ENCODE peak calls at places on chromosomes 11 and 22, in four cellular contexts. One of them, this sample, is unnamed.

GRCh38 chr22:50190182-50190951 is 4.7 kb downstream of the TRABD start:
- DNase-seq in H1: peak
- DNase-seq in K562: peak
- DNase-seq in HepG2: no peak
- DNase-seq in this sample: peak

GRCh38 chr22:23753371-23753770 is 854 bp downstream of the VPREB3 start:
- DNase-seq in H1: no peak
- DNase-seq in K562: no peak
- DNase-seq in HepG2: no peak
- DNase-seq in this sample: no peak

GRCh38 chr22:45680932-45681700 is 9.5 kb downstream of the ATXN10 start:
- DNase-seq in HepG2: no peak
- DNase-seq in K562: no peak
- DNase-seq in H1: no peak
- DNase-seq in this sample: no peak

GRCh38 chr11:34416088-34416487 is 22.6 kb upstream of the CAT start:
- DNase-seq in H1: no peak
- DNase-seq in K562: no peak
- DNase-seq in HepG2: no peak
- DNase-seq in this sample: no peak

GRCh38 chr22:26800858-26801257 is 143.5 kb downstream of the MIAT start:
- DNase-seq in HepG2: no peak
- DNase-seq in H1: no peak
- DNase-seq in K562: peak
- DNase-seq in this sample: no peak

GRCh38 chr11:92941676-92942571 is 27.5 kb upstream of the MTNR1B start:
- DNase-seq in K562: peak
- DNase-seq in H1: no peak
- DNase-seq in HepG2: peak
- DNase-seq in this sample: peak

GRCh38 chr11:106480581-106481185 is 403.2 kb downstream of the AASDHPPT start:
- DNase-seq in HepG2: peak
- DNase-seq in K562: no peak
- DNase-seq in H1: no peak
- DNase-seq in this sample: no peak

GRCh38 chr11:23555085-23555484 is 694.8 kb upstream of the CCDC179 start:
- DNase-seq in H1: no peak
- DNase-seq in HepG2: no peak
- DNase-seq in K562: no peak
- DNase-seq in this sample: no peak

GRCh38 chr11:22792497-22792896 is 37.1 kb downstream of the SVIP start:
- DNase-seq in HepG2: peak
- DNase-seq in K562: peak
- DNase-seq in H1: no peak
- DNase-seq in this sample: peak

GRCh38 chr11:16070573-16070972 is 285.8 kb downstream of the SOX6 start:
- DNase-seq in H1: no peak
- DNase-seq in K562: no peak
- DNase-seq in HepG2: no peak
- DNase-seq in this sample: no peak

DNA sequence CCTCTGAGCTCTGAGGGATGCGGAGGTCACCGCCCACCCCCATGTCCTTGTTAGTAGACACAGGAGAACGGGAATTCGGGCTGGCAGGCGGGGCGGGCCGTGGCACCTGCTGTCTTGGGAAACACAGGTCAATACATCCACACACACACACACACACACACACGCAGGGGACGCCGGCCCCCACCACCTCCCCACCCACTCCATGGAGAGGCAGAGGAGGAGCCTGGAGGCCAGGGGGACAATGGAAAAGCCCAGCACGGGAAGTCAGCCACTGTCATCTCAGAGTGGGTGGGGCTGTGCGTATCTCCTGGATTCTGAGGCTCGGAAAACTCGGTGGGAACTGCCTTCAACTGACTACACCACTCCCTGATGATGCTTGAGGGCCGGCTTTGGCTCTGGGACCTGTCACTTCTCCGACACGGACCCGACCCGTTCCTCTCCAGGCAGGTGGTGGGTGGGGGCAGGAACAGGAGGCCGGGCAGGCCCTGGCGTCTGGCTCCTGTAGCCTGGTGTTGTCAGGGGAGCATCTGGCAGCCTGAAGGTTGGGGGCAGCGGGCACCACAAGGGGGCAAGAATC is 18.5 kb upstream of the TMEM184B start:
- DNase-seq in H1: no peak
- DNase-seq in HepG2: no peak
- DNase-seq in K562: no peak
- DNase-seq in this sample: no peak
- TF ChIP-seq CTCF in H1: no peak
- TF ChIP-seq CTCF in HepG2: no peak
- TF ChIP-seq CTCF in K562: no peak
- TF ChIP-seq CTCF in this sample: no peak

GRCh38 chr22:37351268-37351667 is 69.0 kb downstream of the CYTH4 start:
- DNase-seq in H1: no peak
- DNase-seq in HepG2: no peak
- DNase-seq in K562: no peak
- DNase-seq in this sample: no peak
- TF ChIP-seq ATF3 in H1: no peak
- TF ChIP-seq ATF3 in HepG2: no peak
- TF ChIP-seq ATF3 in K562: no peak
- TF ChIP-seq ATF3 in this sample: no peak

DNA sequence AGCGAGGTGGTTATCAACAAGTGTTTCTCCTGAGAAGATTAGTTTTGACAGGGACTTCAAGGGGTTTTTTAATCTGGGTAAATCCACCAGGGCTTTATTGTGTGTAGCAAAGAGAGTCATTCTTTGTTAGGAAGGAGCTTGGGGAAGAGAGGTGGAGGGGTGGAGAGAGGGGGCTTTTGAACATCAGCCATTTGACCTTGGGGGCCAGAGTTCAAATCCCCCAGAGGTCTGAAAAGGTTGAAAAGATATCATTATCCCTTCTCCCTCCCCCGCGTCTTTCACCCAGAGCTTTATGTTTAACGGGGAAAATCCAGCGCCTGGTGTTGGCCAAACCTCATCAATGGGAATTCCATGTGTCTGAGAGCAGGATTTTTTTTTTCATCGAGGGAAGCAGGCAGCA is 122.5 kb upstream of the HSD17B12 start:
- DNase-seq in H1: no peak
- DNase-seq in HepG2: no peak
- DNase-seq in K562: no peak
- DNase-seq in this sample: no peak
- TF ChIP-seq CTCF in H1: no peak
- TF ChIP-seq CTCF in HepG2: no peak
- TF ChIP-seq CTCF in K562: no peak
- TF ChIP-seq CTCF in this sample: no peak

DNA sequence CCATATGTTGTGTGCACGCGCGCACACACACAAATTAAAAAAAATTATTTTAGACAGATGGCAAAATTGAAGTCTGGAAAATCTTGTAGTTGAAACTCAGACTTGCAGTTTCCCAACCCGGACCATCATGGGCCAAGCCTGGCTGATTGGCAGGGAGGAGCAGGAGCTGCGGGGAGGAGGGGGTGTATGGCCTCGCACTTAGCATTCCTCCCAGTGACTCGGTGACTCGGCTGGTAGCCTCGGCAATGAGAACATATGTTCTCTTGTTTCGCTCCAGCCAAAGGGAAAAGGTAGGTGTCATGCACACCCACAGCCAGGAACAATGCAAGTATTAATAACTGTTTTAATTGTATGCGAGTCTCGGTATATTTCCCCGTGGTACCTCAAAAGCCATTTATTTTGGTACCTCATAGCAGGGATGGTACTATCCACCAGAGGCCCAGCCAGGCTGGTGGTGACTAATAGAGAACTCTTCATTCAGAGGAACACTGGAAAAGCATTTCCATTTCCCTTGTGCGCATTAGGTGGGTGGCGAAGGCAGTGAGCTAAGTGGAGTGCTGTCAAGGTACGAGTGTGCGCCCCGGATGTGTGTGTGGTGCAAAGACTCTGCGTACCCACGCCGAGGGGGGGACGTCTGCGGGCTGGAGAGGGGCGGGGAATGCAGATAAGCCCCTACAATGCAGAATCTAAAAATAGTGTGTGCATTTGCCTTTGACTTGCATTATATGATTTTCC is 92.4 kb downstream of the DSCAML1 start:
- DNase-seq in K562: no peak
- DNase-seq in H1: no peak
- DNase-seq in HepG2: no peak
- DNase-seq in this sample: no peak
- TF ChIP-seq ATF3 in K562: no peak
- TF ChIP-seq ATF3 in H1: no peak
- TF ChIP-seq ATF3 in HepG2: no peak
- TF ChIP-seq ATF3 in this sample: no peak

GRCh38 chr11:8265681-8266241 is 2.1 kb upstream of the LMO1 start:
- DNase-seq in HepG2: no peak
- DNase-seq in K562: no peak
- DNase-seq in H1: no peak
- DNase-seq in this sample: no peak
- TF ChIP-seq CTCF in HepG2: no peak
- TF ChIP-seq CTCF in K562: no peak
- TF ChIP-seq CTCF in H1: peak
- TF ChIP-seq CTCF in this sample: no peak

This sample was measured in HCT116.